ENCODE peak calls at places on chromosomes 16 and 17, in nine cellular contexts. A, U, F, M, D, B, Q, X and H are unnamed samples.

GRCh38 chr17:79214940-79215604 is 140.4 kb downstream of the ENGASE start:
- DNase-seq in A (no peak), U (no peak), F (no peak), M (no peak), D (no peak), B (no peak), Q (no peak), X (no peak), H (no peak)

GRCh38 chr17:74276561-74277009 is 2.6 kb downstream of the DNAI2 start:
- DNase-seq in A (peak; percentile 70), U (no peak), F (no peak), M (no peak), D (no peak), B (no peak), Q (peak; percentile 52), X (no peak), H (peak; percentile 33)

GRCh38 chr17:45371414-45372324 is 54.8 kb upstream of the MAP3K14 start:
- DNase-seq in A (no peak), U (no peak), F (peak; percentile 74), M (peak; percentile 83), D (peak; percentile 96), B (peak; percentile 96), Q (peak; percentile 49), X (peak; percentile 99), H (peak; percentile 69)

GRCh38 chr17:752620-753219 is 656 bp upstream of the GEMIN4 start:
- DNase-seq in A (peak; percentile 30), U (peak; percentile 16), F (no peak), M (peak; percentile 83), D (no peak), B (no peak), Q (peak; percentile 64), X (peak; percentile 36), H (peak; percentile 78)

GRCh38 chr16:87657621-87658192 is 55.4 kb downstream of the JPH3 start:
- DNase-seq in A (no peak), U (no peak), F (no peak), M (no peak), D (peak; percentile 81), B (no peak), Q (no peak), X (peak; percentile 21), H (no peak)

GRCh38 chr16:13099822-13100221 is 198.4 kb downstream of the SHISA9 start:
- DNase-seq in A (no peak), U (no peak), F (no peak), M (no peak), D (no peak), B (no peak), Q (no peak), X (no peak), H (no peak)

GRCh38 chr17:79607941-79608728 is 2.7 kb downstream of the RBFOX3 start:
- DNase-seq in A (no peak), U (no peak), F (peak; percentile 3), M (peak; percentile 3), D (no peak), B (peak; percentile 88), Q (no peak), X (peak; percentile 14), H (peak; percentile 30)

GRCh38 chr17:81064746-81065475 is 30.0 kb downstream of the BAIAP2 start:
- DNase-seq in A (peak; percentile 75), U (no peak), F (no peak), M (no peak), D (no peak), B (no peak), Q (no peak), X (no peak), H (no peak)

GRCh38 chr17:81708739-81709185 is 3.3 kb upstream of the SLC25A10 start:
- DNase-seq in A (no peak), U (no peak), F (no peak), M (no peak), D (no peak), B (no peak), Q (no peak), X (no peak), H (no peak)

GRCh38 chr16:63890072-63890471 is 1231.8 kb downstream of the CDH11 start:
- DNase-seq in A (peak; percentile 3), U (no peak), F (no peak), M (peak; percentile 28), D (no peak), B (no peak), Q (peak; percentile 29), X (peak; percentile 5), H (no peak)

GRCh38 chr17:75778861-75779249 is 5.8 kb upstream of the UNK start:
- DNase-seq in A (no peak), U (peak; percentile 52), F (no peak), M (no peak), D (no peak), B (peak; percentile 84), Q (no peak), X (peak; percentile 43), H (no peak)

GRCh38 chr16:87149051-87149450 is 168.1 kb downstream of the C16orf95 start:
- DNase-seq in A (no peak), U (no peak), F (no peak), M (no peak), D (no peak), B (no peak), Q (no peak), X (peak; percentile 39), H (no peak)

GRCh38 chr17:41937970-41938851 is 7.8 kb downstream of the ODAD4 start:
- DNase-seq in A (no peak), U (no peak), F (no peak), M (peak; percentile 87), D (no peak), B (no peak), Q (no peak), X (no peak), H (no peak)

GRCh38 chr16:26453215-26453614 is 613.5 kb upstream of the C16orf82 start:
- DNase-seq in A (no peak), U (no peak), F (no peak), M (no peak), D (no peak), B (no peak), Q (no peak), X (no peak), H (no peak)